ENCODE peak calls at places on chromosomes 5 and 9, in four cellular contexts. V is A549, D is GM12891, I is prostate gland. N is an unnamed sample.
A peak's percentile ranks its signal among the peaks of the same experiment; 100 is the strongest.

GRCh38 chr9:93591301-93591700 is 14.9 kb downstream of the PHF2 start:
- DNase-seq in I (no peak), V (no peak), D (no peak), N (no peak)

GRCh38 chr5:52799358-52799982 is 11.8 kb downstream of the ITGA1 start:
- DNase-seq in V (no peak), I (peak; percentile 18), D (no peak), N (peak; percentile 20)

GRCh38 chr9:123997665-123998277 is 13.8 kb upstream of the LHX2 start:
- DNase-seq in I (peak; percentile 34), V (no peak), D (no peak), N (no peak)

GRCh38 chr5:110032386-110032785 is 342.7 kb downstream of the MAN2A1 start:
- DNase-seq in V (no peak), D (no peak), I (no peak), N (no peak)

GRCh38 chr5:38060354-38060753 is 198.0 kb upstream of the EGFLAM start:
- DNase-seq in V (no peak), I (no peak), D (no peak), N (no peak)

GRCh38 chr9:120388000-120388855 is 191.7 kb downstream of the CDK5RAP2 start:
- DNase-seq in I (no peak), D (no peak), V (no peak), N (no peak)

GRCh38 chr5:150112211-150113046 is 26.1 kb upstream of the CSF1R start:
- DNase-seq in I (no peak), V (no peak), D (peak; percentile 5), N (peak; percentile 83)

GRCh38 chr9:105757496-105758251 is 63.3 kb downstream of the TMEM38B start:
- DNase-seq in V (no peak), D (no peak), I (no peak), N (no peak)

GRCh38 chr5:126363658-126364057 is 59.6 kb upstream of the GRAMD2B start:
- DNase-seq in I (no peak), D (no peak), V (no peak), N (no peak)

GRCh38 chr5:159097461-159098284 is 2.0 kb downstream of the EBF1 start:
- DNase-seq in V (no peak), I (no peak), D (no peak), N (no peak)

GRCh38 chr9:17810728-17811634 is 232.1 kb downstream of the SH3GL2 start:
- DNase-seq in I (peak; percentile 58), V (peak; percentile 17), D (peak; percentile 14), N (peak; percentile 15)

GRCh38 chr9:693460-694390 is 147.8 kb upstream of the DMRT1 start:
- DNase-seq in D (no peak), I (peak; percentile 61), V (no peak), N (no peak)

GRCh38 chr5:55427157-55427556 is 107.6 kb downstream of the PLPP1 start:
- DNase-seq in V (no peak), D (no peak), I (no peak), N (no peak)

GRCh38 chr5:144187699-144188294 is 17.1 kb downstream of the KCTD16 start:
- DNase-seq in V (peak; percentile 10), I (peak; percentile 12), D (peak; percentile 29), N (no peak)

GRCh38 chr5:176441921-176442323 is 6.3 kb upstream of the FAF2 start:
- DNase-seq in I (no peak), V (no peak), D (no peak), N (no peak)

GRCh38 chr5:175141421-175141820 is 302.6 kb downstream of the DRD1 start:
- DNase-seq in V (no peak), I (no peak), D (no peak), N (no peak)

GRCh38 chr9:5441043-5441442 is 3.3 kb upstream of the PLGRKT start:
- DNase-seq in D (no peak), V (no peak), I (no peak), N (no peak)

GRCh38 chr9:87959916-87960581 is 14.3 kb downstream of the CDK20 start:
- DNase-seq in I (no peak), V (no peak), D (no peak), N (no peak)

GRCh38 chr9:17987174-17987573 is 408.3 kb downstream of the SH3GL2 start:
- DNase-seq in V (no peak), I (no peak), D (no peak), N (no peak)

GRCh38 chr5:14491505-14491904 is 90.1 kb upstream of the OTULINL start:
- DNase-seq in I (no peak), V (no peak), D (no peak), N (no peak)

GRCh38 chr9:100296407-100296806 is 56.3 kb downstream of the TEX10 start:
- DNase-seq in D (no peak), I (peak; percentile 38), V (no peak), N (no peak)
- TF ChIP-seq POLR2A in D (no peak), I (no peak), V (no peak), N (no peak)

GRCh38 chr5:138467711-138468132 is 2.4 kb downstream of the EGR1 start:
- DNase-seq in D (no peak), I (no peak), V (no peak), N (no peak)
- TF ChIP-seq POLR2A in D (no peak), I (no peak), V (no peak), N (no peak)

DNA sequence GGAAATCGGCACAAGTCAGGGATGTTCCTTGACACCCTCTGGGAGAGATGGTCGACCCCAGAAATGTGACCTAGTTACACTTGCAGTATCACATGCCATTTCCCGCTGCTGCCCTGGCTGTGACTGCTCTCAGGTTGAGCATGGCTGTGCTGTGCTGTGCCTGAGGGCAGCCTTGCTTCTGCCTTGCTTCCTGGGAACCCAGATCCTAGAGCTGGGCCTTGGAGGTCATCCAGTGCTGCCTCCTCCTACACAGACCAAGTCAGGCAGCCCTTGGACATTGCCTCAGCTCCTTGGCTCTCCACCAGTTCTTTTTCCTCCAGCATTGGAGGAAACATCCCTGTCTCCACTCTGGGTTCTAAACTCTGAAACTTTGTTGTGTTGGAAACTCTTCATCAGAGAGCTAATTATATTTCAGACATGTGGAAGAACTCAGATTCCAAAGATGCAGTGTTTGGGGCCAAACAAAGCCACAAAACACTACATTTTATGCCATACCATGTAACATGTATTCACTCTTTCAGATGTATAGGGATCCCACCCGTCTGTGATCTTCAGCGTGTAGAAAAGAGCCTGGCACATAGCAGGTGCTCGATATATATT is 6.1 kb downstream of the MAMDC2 start:
- DNase-seq in D (no peak), I (no peak), V (no peak), N (no peak)
- TF ChIP-seq POLR2A in D (no peak), I (no peak), V (no peak), N (no peak)

DNA sequence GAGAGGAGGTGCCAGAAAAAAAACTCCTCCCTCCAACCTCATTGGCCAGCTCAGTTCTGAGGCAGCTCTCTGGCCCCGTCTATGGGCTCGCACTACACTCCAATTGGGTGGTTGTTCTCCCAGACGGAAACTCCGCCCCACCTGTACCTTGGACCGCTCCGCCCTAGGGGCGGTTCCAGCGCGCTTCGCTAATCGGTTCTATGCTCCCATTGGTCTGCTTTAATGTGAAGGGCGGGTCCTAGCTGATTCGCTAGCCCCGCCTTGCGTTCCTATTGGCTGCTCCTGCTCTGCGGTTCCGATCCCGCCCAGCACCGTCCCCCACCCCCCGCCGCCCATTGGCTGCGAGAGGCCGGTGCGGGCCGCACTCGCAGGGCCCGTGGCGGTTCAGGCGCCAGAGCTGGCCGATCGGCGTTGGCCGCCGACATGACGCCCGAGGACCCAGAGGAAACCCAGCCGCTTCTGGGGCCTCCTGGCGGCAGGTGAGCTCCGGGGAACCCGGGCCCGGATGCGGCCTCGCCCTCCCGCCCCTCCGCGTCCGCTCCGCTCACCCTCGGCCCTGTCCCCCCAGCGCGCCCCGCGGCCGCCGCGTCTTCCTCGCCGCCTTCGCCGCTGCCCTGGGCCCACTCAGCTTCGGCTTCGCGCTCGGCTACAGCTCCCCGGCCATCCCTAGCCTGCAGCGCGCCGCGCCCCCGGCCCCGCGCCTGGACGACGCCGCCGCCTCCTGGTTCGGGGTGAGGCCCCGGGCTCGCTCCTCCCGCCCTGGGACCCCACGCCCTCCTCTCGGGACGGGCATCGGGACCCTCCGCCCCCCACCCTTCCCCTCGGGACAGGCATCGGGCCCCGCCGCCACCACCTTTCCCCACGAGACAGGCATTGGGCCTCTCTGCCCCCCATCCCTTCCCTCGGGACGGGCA is at the start of gene SLC2A8:
- DNase-seq in D (peak; percentile 88), V (peak; percentile 96), I (peak; percentile 100), N (peak; percentile 91)
- TF ChIP-seq POLR2A in D (peak; percentile 23), V (peak; percentile 82), I (peak; percentile 78), N (peak; percentile 44)

DNA sequence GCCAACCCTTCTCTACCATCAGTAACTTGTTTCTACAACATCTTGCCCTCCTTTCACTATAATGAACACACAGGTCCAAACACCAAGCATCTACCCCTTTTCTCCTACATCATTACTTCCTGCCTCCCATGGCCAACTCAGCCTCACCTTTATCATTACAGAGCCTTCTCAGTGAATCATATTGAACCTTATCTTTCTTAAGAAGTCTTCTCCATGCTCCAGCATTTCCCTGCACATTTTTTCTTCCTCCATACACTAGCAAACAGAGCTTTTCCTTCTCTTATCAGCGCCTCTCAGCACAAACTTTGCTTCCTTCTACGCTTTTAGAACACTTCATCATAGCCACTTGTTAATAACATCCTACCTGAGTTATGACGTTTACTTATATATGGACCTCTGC is 148.2 kb downstream of the ARL15 start:
- DNase-seq in D (no peak), V (no peak), I (no peak), N (no peak)
- TF ChIP-seq POLR2A in D (no peak), V (no peak), I (no peak), N (no peak)

DNA sequence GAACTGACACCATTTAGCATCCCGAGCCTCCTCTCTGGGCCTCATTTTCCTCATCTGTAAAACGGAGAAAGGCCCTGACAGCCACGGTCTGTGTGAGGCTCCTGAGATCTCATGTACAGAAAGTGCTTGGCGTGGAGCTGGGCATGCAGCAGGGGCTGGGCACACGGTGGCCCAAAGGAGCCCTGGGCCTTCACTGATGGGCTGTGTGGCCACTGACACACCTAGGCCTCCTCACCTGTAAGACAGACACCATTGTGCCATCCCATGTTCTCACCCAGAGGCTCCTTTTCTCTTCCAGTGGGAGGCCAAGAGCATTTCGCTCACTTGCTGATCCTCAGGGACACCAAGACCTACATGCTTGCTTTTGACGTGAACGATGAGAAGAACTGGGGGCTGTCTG is 1.6 kb downstream of the ORM1 start:
- DNase-seq in D (no peak), I (no peak), V (no peak), N (no peak)
- TF ChIP-seq POLR2A in D (no peak), I (no peak), V (no peak), N (no peak)

DNA sequence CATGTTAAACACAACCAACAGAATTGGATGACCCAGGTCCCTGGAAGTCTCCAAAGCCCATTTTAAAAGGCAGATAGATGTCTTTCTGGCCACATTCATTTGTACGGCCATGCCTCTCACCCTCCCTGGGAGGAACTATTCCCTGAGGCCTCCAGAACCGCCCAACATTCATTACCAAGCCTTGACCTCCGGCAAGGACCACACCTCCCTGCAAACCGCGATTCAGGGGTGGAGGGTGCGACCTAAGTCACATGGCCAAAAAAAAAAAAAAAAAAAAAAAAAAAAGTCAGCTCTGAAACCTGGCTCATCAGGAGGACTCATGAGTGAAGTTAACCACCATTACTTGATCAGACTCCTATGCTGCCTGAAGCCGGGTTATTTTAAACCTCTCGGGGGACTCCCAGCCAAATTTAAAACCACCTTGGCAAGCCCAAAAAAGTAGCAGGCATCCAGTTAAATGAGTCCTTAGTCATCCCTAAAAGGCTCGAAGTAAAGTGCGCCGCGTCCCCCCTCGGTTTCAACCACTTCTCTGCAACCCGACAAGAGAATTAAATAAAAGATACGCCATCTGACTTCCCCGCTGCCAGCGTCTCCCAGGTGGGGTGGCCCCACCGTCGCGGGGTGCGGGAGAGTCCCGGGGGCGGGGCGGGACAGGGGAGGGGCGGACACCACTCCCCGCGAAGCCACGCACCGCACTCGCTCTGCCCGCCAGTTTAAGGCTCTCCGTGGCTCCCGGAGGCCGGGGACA is 2.4 kb downstream of the KLF9 start:
- DNase-seq in V (no peak), D (peak; percentile 31), I (peak; percentile 69), N (peak; percentile 96)
- TF ChIP-seq POLR2A in V (no peak), D (no peak), I (peak; percentile 54), N (no peak)

N was measured in H54.